ENCODE peak calls at places on chromosomes 4 and X, in four cellular contexts. S is CD4-positive, alpha-beta memory T cell; O is sigmoid colon; V is hepatocyte. L is an unnamed sample.

GRCh38 chrX:3815896-3816664 is 102.6 kb upstream of the PRKX start:
- DNase-seq in S (peak; percentile 22), O (peak; percentile 84), V (peak; percentile 65), L (no peak)

GRCh38 chr4:25913056-25913850 is 767 bp upstream of the SMIM20 start:
- DNase-seq in S (peak; percentile 31), O (peak; percentile 76), V (no peak), L (no peak)

GRCh38 chr4:53713296-53713695 is 122.0 kb upstream of the LNX1 start:
- DNase-seq in S (no peak), O (no peak), V (no peak), L (no peak)

GRCh38 chr4:176883108-176883550 is 90.4 kb upstream of the VEGFC start:
- DNase-seq in S (no peak), O (no peak), V (no peak), L (peak; percentile 57)

GRCh38 chrX:42604302-42604701 is 173.7 kb downstream of the PPP1R2C start:
- DNase-seq in S (no peak), O (no peak), V (no peak), L (no peak)

GRCh38 chr4:139973015-139973414 is 181.0 kb downstream of the MAML3 start:
- DNase-seq in S (no peak), O (no peak), V (no peak), L (no peak)

GRCh38 chr4:108714880-108715279 is 48.0 kb downstream of the ETNPPL start:
- DNase-seq in S (no peak), O (no peak), V (no peak), L (no peak)

GRCh38 chr4:1090465-1091440 is 22.6 kb downstream of the RNF212 start:
- DNase-seq in S (no peak), O (no peak), V (no peak), L (no peak)

GRCh38 chrX:48649109-48649508 is 34.5 kb upstream of the WAS start:
- DNase-seq in S (no peak), O (peak; percentile 2), V (no peak), L (no peak)

GRCh38 chr4:28723371-28723770 is 1862.7 kb downstream of the STIM2 start:
- DNase-seq in S (no peak), O (no peak), V (no peak), L (no peak)

GRCh38 chr4:10893417-10893816 is 208.8 kb upstream of the CLNK start:
- DNase-seq in S (no peak), O (no peak), V (peak; percentile 11), L (no peak)

GRCh38 chr4:112038861-112039260 is 106.4 kb upstream of the FAM241A start:
- DNase-seq in S (no peak), O (no peak), V (no peak), L (no peak)

GRCh38 chr4:184534511-184535391 is 60.4 kb upstream of the IRF2 start:
- DNase-seq in S (peak; percentile 65), O (no peak), V (peak; percentile 29), L (no peak)

GRCh38 chr4:174522183-174523002 is at the start of gene HPGD:
- DNase-seq in S (peak; percentile 77), O (peak; percentile 82), V (peak; percentile 86), L (no peak)

GRCh38 chr4:188854451-188854850 is 715.2 kb downstream of the TRIML1 start:
- DNase-seq in S (no peak), O (no peak), V (no peak), L (no peak)

GRCh38 chrX:65679071-65679540 is 11.7 kb downstream of the MSN start:
- DNase-seq in S (no peak), O (no peak), V (no peak), L (peak; percentile 63)

GRCh38 chr4:159937595-159937994 is 834.7 kb downstream of the RAPGEF2 start:
- DNase-seq in S (no peak), O (no peak), V (no peak), L (no peak)

GRCh38 chrX:97529801-97530200 is 646.1 kb downstream of the RPA4 start:
- DNase-seq in S (no peak), O (no peak), V (peak; percentile 6), L (no peak)

GRCh38 chrX:151723156-151723760 is 7.4 kb downstream of the FATE1 start:
- DNase-seq in S (no peak), O (no peak), V (no peak), L (no peak)

GRCh38 chr4:65416875-65417274 is 253.4 kb downstream of the EPHA5 start:
- DNase-seq in S (no peak), O (no peak), V (no peak), L (no peak)

GRCh38 chr4:100557306-100557705 is 39.5 kb upstream of the EMCN start:
- DNase-seq in S (no peak), O (no peak), V (no peak), L (no peak)

GRCh38 chr4:8694651-8695151 is 102.1 kb downstream of the CPZ start:
- DNase-seq in S (no peak), O (peak; percentile 63), V (no peak), L (no peak)

GRCh38 chr4:125849869-125850268 is 535.1 kb downstream of the FAT4 start:
- DNase-seq in S (no peak), O (no peak), V (no peak), L (no peak)

GRCh38 chr4:163542275-163542674 is 47.8 kb downstream of the TMA16 start:
- DNase-seq in S (no peak), O (no peak), V (no peak), L (no peak)

GRCh38 chr4:76326515-76326914 is 20.0 kb downstream of the STBD1 start:
- DNase-seq in S (no peak), O (no peak), V (no peak), L (no peak)

GRCh38 chrX:8138252-8138651 is 32.8 kb downstream of the VCX2 start:
- DNase-seq in S (no peak), O (no peak), V (no peak), L (no peak)

GRCh38 chr4:27350161-27350560 is 489.5 kb downstream of the STIM2 start:
- DNase-seq in S (no peak), O (no peak), V (no peak), L (no peak)

GRCh38 chr4:2251795-2252529 is 9.9 kb downstream of the MXD4 start:
- DNase-seq in S (no peak), O (peak; percentile 56), V (no peak), L (no peak)

DNA sequence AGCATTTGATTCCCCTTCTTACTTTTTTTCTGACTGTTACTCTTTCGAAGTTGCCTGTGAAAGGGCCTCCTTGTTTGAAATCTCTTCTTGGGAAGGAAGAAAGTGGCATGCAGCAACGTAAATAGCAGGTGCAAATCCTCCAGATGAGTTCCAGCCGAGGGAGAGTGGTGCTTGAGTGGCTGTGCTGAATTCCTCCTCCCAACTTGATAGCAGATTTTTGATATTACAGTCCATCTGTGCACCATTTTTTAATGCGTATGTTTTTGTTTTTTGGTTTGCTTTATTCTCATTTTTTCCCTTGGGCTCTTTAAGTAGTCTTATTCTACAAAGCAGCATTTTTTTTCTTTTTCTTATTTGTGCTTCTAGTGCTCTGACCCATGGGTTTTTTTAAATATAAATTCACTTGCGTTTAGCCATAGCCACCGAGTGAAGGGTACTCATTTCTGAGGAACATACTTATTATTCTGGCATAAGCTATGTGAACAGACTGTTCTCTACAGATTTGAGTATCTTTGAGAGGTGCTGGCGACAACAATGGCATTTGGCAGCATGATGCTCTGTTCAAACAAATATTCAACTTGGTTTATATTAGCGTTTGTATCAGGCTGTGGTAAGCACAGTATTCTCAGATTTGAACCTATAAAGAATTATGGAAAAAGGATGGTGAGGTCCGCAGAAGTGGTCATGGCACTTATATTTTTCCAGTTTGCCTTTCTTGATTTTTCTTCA is 108.9 kb upstream of the LIMCH1 start:
- DNase-seq in S (no peak), O (no peak), V (no peak), L (no peak)
- H3K4me1 ChIP-seq in S (no peaks in the 10 kb centered on the region), O (peaks cover 29% of the 10 kb centered on the region), V (peaks cover 18% of the 10 kb centered on the region), L (no peaks in the 10 kb centered on the region)

DNA sequence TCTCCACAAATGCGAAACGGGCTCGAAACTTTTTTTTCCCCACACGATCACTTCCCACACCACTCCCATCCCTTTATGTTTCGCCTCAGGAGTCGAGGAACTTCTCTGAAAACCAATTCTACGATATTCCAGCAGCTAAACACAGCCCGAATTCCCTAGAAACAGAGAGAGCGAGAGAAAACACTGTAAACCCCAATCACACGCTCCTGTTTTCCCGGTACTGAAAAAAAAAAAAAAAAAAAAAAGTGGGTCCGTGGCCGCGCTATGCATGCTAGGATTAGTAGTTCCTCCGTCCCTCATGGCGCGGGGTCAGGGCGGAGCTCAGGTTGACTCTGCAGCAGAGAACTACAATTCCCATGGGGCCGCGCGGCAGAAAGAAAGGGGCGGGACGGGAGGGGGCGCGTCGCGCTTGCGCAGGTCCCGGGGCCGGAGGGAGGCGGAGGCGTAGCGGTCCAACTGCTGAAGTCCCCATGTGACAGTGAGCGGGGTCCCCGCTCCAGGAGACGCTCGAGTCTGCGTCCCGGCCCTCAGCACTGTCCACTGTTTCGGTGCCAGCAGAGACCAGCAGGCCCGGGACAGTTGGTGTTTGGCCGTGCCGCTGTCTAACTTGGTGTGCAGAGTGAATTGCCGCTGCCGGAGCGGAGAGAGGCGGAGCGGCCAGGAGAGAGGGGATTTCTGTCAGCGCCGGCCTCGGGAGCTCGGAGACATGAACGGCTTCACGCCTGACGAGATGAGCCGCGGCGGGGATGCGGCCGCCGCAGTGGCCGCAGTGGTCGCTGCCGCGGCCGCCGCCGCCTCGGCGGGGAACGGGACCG is at the start of gene SAP30:
- DNase-seq in S (peak; percentile 95), O (peak; percentile 100), V (peak; percentile 99), L (peak; percentile 80)
- H3K4me1 ChIP-seq in S (peaks cover 47% of the 10 kb centered on the region), O (peaks cover 52% of the 10 kb centered on the region), V (no peaks in the 10 kb centered on the region), L (no peaks in the 10 kb centered on the region)

GRCh38 chr4:38385286-38386010 is 278.6 kb upstream of the KLF3 start:
- DNase-seq in S (no peak), O (no peak), V (peak; percentile 40), L (no peak)

GRCh38 chr4:38387348-38387747 is 276.7 kb upstream of the KLF3 start:
- DNase-seq in S (no peak), O (peak; percentile 81), V (peak; percentile 73), L (no peak)

GRCh38 chr4:38387819-38388218 is 276.2 kb upstream of the KLF3 start:
- DNase-seq in S (no peak), O (no peak), V (no peak), L (no peak)

GRCh38 chr4:38386011-38386551 is 277.9 kb upstream of the KLF3 start:
- DNase-seq in S (no peak), O (no peak), V (no peak), L (no peak)

DNA sequence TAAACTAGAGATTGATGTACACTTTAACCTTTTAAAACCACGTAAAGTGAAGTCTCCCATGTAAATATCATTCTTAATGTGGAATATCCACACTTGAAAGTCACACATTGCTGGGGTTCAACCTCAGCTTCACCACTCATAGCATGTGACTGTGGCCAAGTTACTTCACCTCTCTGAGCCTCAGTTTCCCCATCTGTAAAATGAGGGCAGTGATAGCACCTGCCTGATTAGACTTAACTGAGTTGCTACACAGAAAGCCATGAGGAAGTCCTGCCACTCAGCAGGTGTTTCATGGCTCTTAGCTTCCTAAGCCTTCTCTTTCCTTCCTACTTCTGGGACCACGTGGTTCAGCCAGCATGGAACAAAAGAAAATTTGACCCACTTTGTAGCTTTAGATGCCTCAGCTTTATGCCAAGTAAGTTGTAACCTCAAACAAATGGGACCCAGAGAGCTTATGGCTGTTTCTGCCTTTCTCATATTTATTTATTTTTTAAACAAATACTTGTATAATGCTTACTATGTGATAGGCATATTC is 277.3 kb upstream of the KLF3 start:
- DNase-seq in S (no peak), O (no peak), V (no peak), L (no peak)
- H3K4me1 ChIP-seq in S (peaks cover 16% of the 10 kb centered on the region), O (peaks cover 19% of the 10 kb centered on the region), V (peaks cover 37% of the 10 kb centered on the region), L (no peaks in the 10 kb centered on the region)

DNA sequence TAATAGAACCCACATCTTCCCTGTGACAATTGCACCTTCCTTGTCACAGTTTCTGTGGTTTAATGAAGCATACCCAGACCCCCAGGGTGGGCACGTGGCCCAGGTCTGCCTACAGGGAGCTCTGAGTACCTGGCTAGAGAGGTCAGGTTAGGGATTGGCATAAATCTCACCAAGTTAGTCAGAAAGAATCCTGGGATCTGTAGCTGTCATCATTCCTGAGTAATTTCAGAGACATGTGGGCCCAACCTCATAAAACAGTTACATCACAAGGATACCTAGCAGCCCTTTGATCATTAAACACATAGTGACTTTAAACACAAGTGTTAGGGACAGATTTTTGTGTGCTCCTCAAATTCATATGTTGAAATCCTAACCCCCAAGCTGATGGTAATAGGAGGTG is 123.0 kb downstream of the KDR start:
- DNase-seq in S (no peak), O (no peak), V (no peak), L (no peak)
- H3K4me1 ChIP-seq in S (no peaks in the 10 kb centered on the region), O (no peaks in the 10 kb centered on the region), V (no peaks in the 10 kb centered on the region), L (no peaks in the 10 kb centered on the region)

L was measured in Panc1.